ENCODE peak calls at places on chromosomes 5 and 9, in six cellular contexts. One of them, this sample, is unnamed.

GRCh38 chr9:33698267-33698666 is 97.1 kb upstream of the PRSS3 start:
- DNase-seq in NCI-H2081: no peak
- DNase-seq in epithelial cell of esophagus: no peak
- DNase-seq in left lung: no peak
- DNase-seq in EH: peak
- DNase-seq in central memory CD8-positive, alpha-beta T cell: no peak
- DNase-seq in this sample: no peak

GRCh38 chr5:120124961-120125360 is 339.1 kb upstream of the PRR16 start:
- DNase-seq in central memory CD8-positive, alpha-beta T cell: no peak
- DNase-seq in NCI-H2081: no peak
- DNase-seq in epithelial cell of esophagus: no peak
- DNase-seq in left lung: no peak
- DNase-seq in EH: no peak
- DNase-seq in this sample: no peak

GRCh38 chr5:68641211-68641610 is 425.7 kb downstream of the PIK3R1 start:
- DNase-seq in EH: no peak
- DNase-seq in epithelial cell of esophagus: no peak
- DNase-seq in central memory CD8-positive, alpha-beta T cell: no peak
- DNase-seq in NCI-H2081: no peak
- DNase-seq in left lung: no peak
- DNase-seq in this sample: no peak

GRCh38 chr5:138832218-138832617 is 42.9 kb downstream of the LRRTM2 start:
- DNase-seq in NCI-H2081: no peak
- DNase-seq in EH: peak
- DNase-seq in epithelial cell of esophagus: no peak
- DNase-seq in central memory CD8-positive, alpha-beta T cell: no peak
- DNase-seq in left lung: no peak
- DNase-seq in this sample: no peak

GRCh38 chr5:120568716-120569115 is 104.6 kb downstream of the PRR16 start:
- DNase-seq in central memory CD8-positive, alpha-beta T cell: no peak
- DNase-seq in epithelial cell of esophagus: no peak
- DNase-seq in NCI-H2081: no peak
- DNase-seq in left lung: no peak
- DNase-seq in EH: peak
- DNase-seq in this sample: no peak

GRCh38 chr5:76956033-76956432 is 3.2 kb downstream of the CRHBP start:
- DNase-seq in left lung: no peak
- DNase-seq in central memory CD8-positive, alpha-beta T cell: no peak
- DNase-seq in EH: no peak
- DNase-seq in NCI-H2081: no peak
- DNase-seq in epithelial cell of esophagus: no peak
- DNase-seq in this sample: no peak

GRCh38 chr5:169251685-169252084 is 49.3 kb downstream of the SLIT3 start:
- DNase-seq in NCI-H2081: no peak
- DNase-seq in EH: peak
- DNase-seq in epithelial cell of esophagus: no peak
- DNase-seq in left lung: no peak
- DNase-seq in central memory CD8-positive, alpha-beta T cell: no peak
- DNase-seq in this sample: no peak

GRCh38 chr9:124779368-124780059 is 2.6 kb downstream of the OLFML2A start:
- DNase-seq in left lung: no peak
- DNase-seq in EH: peak
- DNase-seq in epithelial cell of esophagus: peak
- DNase-seq in NCI-H2081: no peak
- DNase-seq in central memory CD8-positive, alpha-beta T cell: no peak
- DNase-seq in this sample: peak

GRCh38 chr9:114590328-114590727 is 2.8 kb downstream of the ATP6V1G1 start:
- DNase-seq in EH: no peak
- DNase-seq in central memory CD8-positive, alpha-beta T cell: no peak
- DNase-seq in left lung: no peak
- DNase-seq in NCI-H2081: no peak
- DNase-seq in epithelial cell of esophagus: no peak
- DNase-seq in this sample: no peak

GRCh38 chr5:2757563-2758311 is 6.3 kb upstream of the IRX2 start:
- DNase-seq in left lung: peak
- DNase-seq in epithelial cell of esophagus: peak
- DNase-seq in NCI-H2081: no peak
- DNase-seq in central memory CD8-positive, alpha-beta T cell: no peak
- DNase-seq in EH: peak
- DNase-seq in this sample: peak

GRCh38 chr5:12357596-12357995 is 453.4 kb upstream of the CTNND2 start:
- DNase-seq in left lung: no peak
- DNase-seq in EH: no peak
- DNase-seq in NCI-H2081: no peak
- DNase-seq in epithelial cell of esophagus: no peak
- DNase-seq in central memory CD8-positive, alpha-beta T cell: no peak
- DNase-seq in this sample: no peak

GRCh38 chr5:176405656-176406435 is 10.5 kb downstream of the CLTB start:
- DNase-seq in central memory CD8-positive, alpha-beta T cell: no peak
- DNase-seq in epithelial cell of esophagus: no peak
- DNase-seq in left lung: no peak
- DNase-seq in EH: no peak
- DNase-seq in NCI-H2081: no peak
- DNase-seq in this sample: no peak

GRCh38 chr5:54440456-54440893 is 15.0 kb upstream of the HSPB3 start:
- DNase-seq in left lung: no peak
- DNase-seq in central memory CD8-positive, alpha-beta T cell: no peak
- DNase-seq in epithelial cell of esophagus: peak
- DNase-seq in NCI-H2081: no peak
- DNase-seq in EH: peak
- DNase-seq in this sample: no peak

GRCh38 chr5:82467006-82467561 is 188.9 kb upstream of the RPS23 start:
- DNase-seq in left lung: no peak
- DNase-seq in EH: peak
- DNase-seq in NCI-H2081: no peak
- DNase-seq in central memory CD8-positive, alpha-beta T cell: no peak
- DNase-seq in epithelial cell of esophagus: no peak
- DNase-seq in this sample: no peak

GRCh38 chr5:157820593-157821252 is 38.2 kb downstream of the CLINT1 start:
- DNase-seq in epithelial cell of esophagus: peak
- DNase-seq in left lung: no peak
- DNase-seq in central memory CD8-positive, alpha-beta T cell: no peak
- DNase-seq in EH: peak
- DNase-seq in NCI-H2081: peak
- DNase-seq in this sample: no peak

GRCh38 chr5:144832416-144832815 is 661.7 kb downstream of the KCTD16 start:
- DNase-seq in epithelial cell of esophagus: no peak
- DNase-seq in EH: no peak
- DNase-seq in central memory CD8-positive, alpha-beta T cell: no peak
- DNase-seq in NCI-H2081: no peak
- DNase-seq in left lung: no peak
- DNase-seq in this sample: no peak

GRCh38 chr5:178347956-178348355 is 115.4 kb upstream of the PHYKPL start:
- DNase-seq in left lung: no peak
- DNase-seq in NCI-H2081: no peak
- DNase-seq in central memory CD8-positive, alpha-beta T cell: no peak
- DNase-seq in epithelial cell of esophagus: no peak
- DNase-seq in EH: no peak
- DNase-seq in this sample: no peak

GRCh38 chr9:133569109-133569785 is 34.7 kb downstream of the ADAMTSL2 start:
- DNase-seq in epithelial cell of esophagus: no peak
- DNase-seq in central memory CD8-positive, alpha-beta T cell: no peak
- DNase-seq in left lung: no peak
- DNase-seq in NCI-H2081: no peak
- DNase-seq in EH: no peak
- DNase-seq in this sample: no peak

GRCh38 chr5:52181403-52181802 is 606.3 kb upstream of the ITGA1 start:
- DNase-seq in central memory CD8-positive, alpha-beta T cell: no peak
- DNase-seq in left lung: no peak
- DNase-seq in epithelial cell of esophagus: no peak
- DNase-seq in EH: no peak
- DNase-seq in NCI-H2081: no peak
- DNase-seq in this sample: no peak

GRCh38 chr9:22452415-22453010 is 5.9 kb downstream of the DMRTA1 start:
- DNase-seq in left lung: no peak
- DNase-seq in epithelial cell of esophagus: peak
- DNase-seq in EH: peak
- DNase-seq in central memory CD8-positive, alpha-beta T cell: no peak
- DNase-seq in NCI-H2081: peak
- DNase-seq in this sample: no peak

GRCh38 chr9:20043035-20043434 is 254.2 kb upstream of the SLC24A2 start:
- DNase-seq in epithelial cell of esophagus: no peak
- DNase-seq in left lung: no peak
- DNase-seq in central memory CD8-positive, alpha-beta T cell: no peak
- DNase-seq in EH: no peak
- DNase-seq in NCI-H2081: no peak
- DNase-seq in this sample: no peak

GRCh38 chr9:133112361-133113026 is 8.5 kb downstream of the RALGDS start:
- DNase-seq in left lung: peak
- DNase-seq in central memory CD8-positive, alpha-beta T cell: peak
- DNase-seq in NCI-H2081: no peak
- DNase-seq in EH: no peak
- DNase-seq in epithelial cell of esophagus: no peak
- DNase-seq in this sample: no peak

GRCh38 chr5:116883875-116884274 is 309.3 kb upstream of the SEMA6A start:
- DNase-seq in central memory CD8-positive, alpha-beta T cell: no peak
- DNase-seq in epithelial cell of esophagus: no peak
- DNase-seq in NCI-H2081: no peak
- DNase-seq in left lung: no peak
- DNase-seq in EH: no peak
- DNase-seq in this sample: no peak

GRCh38 chr9:91059713-91060112 is 258.1 kb downstream of the SYK start:
- DNase-seq in central memory CD8-positive, alpha-beta T cell: no peak
- DNase-seq in left lung: no peak
- DNase-seq in EH: peak
- DNase-seq in NCI-H2081: no peak
- DNase-seq in epithelial cell of esophagus: peak
- DNase-seq in this sample: no peak

GRCh38 chr9:98146101-98146991 is 27.3 kb upstream of the TRIM14 start:
- DNase-seq in left lung: peak
- DNase-seq in EH: peak
- DNase-seq in central memory CD8-positive, alpha-beta T cell: no peak
- DNase-seq in epithelial cell of esophagus: peak
- DNase-seq in NCI-H2081: no peak
- DNase-seq in this sample: peak

GRCh38 chr5:6759401-6759800 is 46.2 kb downstream of the TENT4A start:
- DNase-seq in epithelial cell of esophagus: peak
- DNase-seq in NCI-H2081: no peak
- DNase-seq in left lung: no peak
- DNase-seq in EH: peak
- DNase-seq in central memory CD8-positive, alpha-beta T cell: no peak
- DNase-seq in this sample: no peak